ENCODE peak calls at places on chromosomes 4 and X, in seven cellular contexts. S is left ventricle myocardium inferior, L is adrenal gland, U is colonic mucosa, Y is heart right ventricle, Z is ovary, E is Caco-2. A is an unnamed sample.

GRCh38 chr4:1992468-1993168 is 16.2 kb downstream of the NELFA start:
- DNase-seq in L (no peak), S (no peak), E (no peak), Y (no peak), U (no peak), Z (no peak), A (no peak)

GRCh38 chr4:71685975-71686374 is 97.9 kb downstream of the GC start:
- DNase-seq in E (no peak), S (no peak), U (no peak), Y (no peak), L (no peak), Z (no peak), A (no peak)

GRCh38 chrX:19214248-19214787 is 92.0 kb upstream of the ADGRG2 start:
- DNase-seq in S (no peak), U (no peak), Z (no peak), Y (no peak), L (no peak), E (no peak), A (no peak)

GRCh38 chr4:34935739-34936138 is 1308.6 kb downstream of the ARAP2 start:
- DNase-seq in L (no peak), U (no peak), Y (no peak), Z (no peak), E (no peak), S (no peak), A (no peak)

GRCh38 chr4:100061835-100062234 is 111.8 kb upstream of the H2AZ1 start:
- DNase-seq in U (no peak), Z (no peak), S (no peak), Y (no peak), L (no peak), E (no peak), A (no peak)

GRCh38 chr4:169239236-169239905 is 31.4 kb downstream of the SH3RF1 start:
- DNase-seq in Z (no peak), L (no peak), E (no peak), S (no peak), Y (no peak), U (no peak), A (no peak)

GRCh38 chr4:157818946-157819692 is 353.7 kb downstream of the GASK1B start:
- DNase-seq in E (no peak), S (no peak), U (no peak), L (no peak), Y (no peak), Z (no peak), A (no peak)

GRCh38 chrX:1281511-1281910 is 12.9 kb downstream of the CSF2RA start:
- DNase-seq in E (no peak), L (no peak), Z (no peak), U (no peak), Y (no peak), S (no peak), A (no peak)

GRCh38 chr4:118032691-118033090 is 1.6 kb upstream of the NDST3 start:
- DNase-seq in U (no peak), E (no peak), Z (no peak), L (no peak), Y (no peak), S (no peak), A (peak; percentile 15)

GRCh38 chr4:93825551-93826216 is 2.9 kb upstream of the ATOH1 start:
- DNase-seq in U (no peak), E (no peak), Z (no peak), S (no peak), L (no peak), Y (no peak), A (no peak)

GRCh38 chrX:41870719-41871151 is 52.6 kb downstream of the CASK start:
- DNase-seq in L (no peak), Y (no peak), U (peak; percentile 34), Z (no peak), E (peak; percentile 61), S (no peak), A (no peak)

GRCh38 chr4:107736924-107737448 is 17.0 kb upstream of the PAPSS1 start:
- DNase-seq in Y (peak; percentile 38), E (peak; percentile 59), Z (no peak), L (no peak), U (peak; percentile 29), S (no peak), A (peak; percentile 76)

GRCh38 chr4:38111024-38111423 is 150.8 kb downstream of the PTTG2 start:
- DNase-seq in E (no peak), S (no peak), L (no peak), Z (no peak), U (no peak), Y (no peak), A (no peak)

GRCh38 chr4:133150643-133151300 is 1.7 kb downstream of the PCDH10 start:
- DNase-seq in E (no peak), U (no peak), Z (peak; percentile 28), L (peak; percentile 21), S (no peak), Y (no peak), A (peak; percentile 54)

GRCh38 chrX:24294619-24295018 is 19.2 kb downstream of the SUPT20HL2 start:
- DNase-seq in E (no peak), Z (peak; percentile 50), S (no peak), Y (no peak), U (no peak), L (no peak), A (peak; percentile 49)

GRCh38 chrX:134023851-134024281 is 38.5 kb upstream of the GPC3 start:
- DNase-seq in Z (no peak), L (no peak), Y (no peak), S (no peak), U (no peak), E (no peak), A (no peak)

GRCh38 chr4:4418676-4419370 is 31.9 kb downstream of the NSG1 start:
- DNase-seq in S (no peak), Z (no peak), L (no peak), Y (no peak), E (no peak), U (no peak), A (no peak)

GRCh38 chr4:36273276-36273675 is 8.1 kb upstream of the DTHD1 start:
- DNase-seq in Z (no peak), Y (no peak), S (no peak), E (no peak), L (no peak), U (no peak), A (no peak)

GRCh38 chr4:110733901-110734300 is 111.0 kb upstream of the PITX2 start:
- DNase-seq in E (no peak), Y (no peak), L (no peak), U (no peak), S (no peak), Z (no peak), A (no peak)

GRCh38 chr4:184848510-184848909 is 22.7 kb upstream of the ACSL1 start:
- DNase-seq in U (no peak), E (no peak), L (no peak), Z (no peak), Y (no peak), S (no peak), A (no peak)

GRCh38 chrX:102651242-102651967 is at the start of gene GPRASP1:
- DNase-seq in L (peak; percentile 70), S (peak; percentile 64), Y (peak; percentile 66), Z (peak; percentile 87), E (no peak), U (peak; percentile 36), A (peak; percentile 25)

GRCh38 chr4:46081674-46082073 is 42.2 kb downstream of the GABRG1 start:
- DNase-seq in L (no peak), U (no peak), E (no peak), Z (no peak), Y (no peak), S (no peak), A (no peak)

GRCh38 chr4:94934201-94934600 is 176.4 kb downstream of the BMPR1B start:
- DNase-seq in Y (no peak), U (no peak), L (no peak), S (no peak), E (no peak), Z (no peak), A (no peak)
- H3K4me3 ChIP-seq in Y (no peak overlapping the region), U (no peak overlapping the region), L (no peak overlapping the region), S (no peak overlapping the region), E (no peak overlapping the region), Z (no peak overlapping the region), A (no peak overlapping the region)

GRCh38 chrX:22481436-22481835 is 208.7 kb downstream of the CBLL2 start:
- DNase-seq in U (no peak), E (no peak), L (no peak), Z (no peak), Y (no peak), S (no peak), A (no peak)
- H3K9me3 ChIP-seq in U (no peaks in the 10 kb centered on the region), E (no peaks in the 10 kb centered on the region), L (no peaks in the 10 kb centered on the region), Z (no peaks in the 10 kb centered on the region), Y (no peaks in the 10 kb centered on the region), S (peaks cover 39% of the 10 kb centered on the region), A (no peaks in the 10 kb centered on the region)

DNA sequence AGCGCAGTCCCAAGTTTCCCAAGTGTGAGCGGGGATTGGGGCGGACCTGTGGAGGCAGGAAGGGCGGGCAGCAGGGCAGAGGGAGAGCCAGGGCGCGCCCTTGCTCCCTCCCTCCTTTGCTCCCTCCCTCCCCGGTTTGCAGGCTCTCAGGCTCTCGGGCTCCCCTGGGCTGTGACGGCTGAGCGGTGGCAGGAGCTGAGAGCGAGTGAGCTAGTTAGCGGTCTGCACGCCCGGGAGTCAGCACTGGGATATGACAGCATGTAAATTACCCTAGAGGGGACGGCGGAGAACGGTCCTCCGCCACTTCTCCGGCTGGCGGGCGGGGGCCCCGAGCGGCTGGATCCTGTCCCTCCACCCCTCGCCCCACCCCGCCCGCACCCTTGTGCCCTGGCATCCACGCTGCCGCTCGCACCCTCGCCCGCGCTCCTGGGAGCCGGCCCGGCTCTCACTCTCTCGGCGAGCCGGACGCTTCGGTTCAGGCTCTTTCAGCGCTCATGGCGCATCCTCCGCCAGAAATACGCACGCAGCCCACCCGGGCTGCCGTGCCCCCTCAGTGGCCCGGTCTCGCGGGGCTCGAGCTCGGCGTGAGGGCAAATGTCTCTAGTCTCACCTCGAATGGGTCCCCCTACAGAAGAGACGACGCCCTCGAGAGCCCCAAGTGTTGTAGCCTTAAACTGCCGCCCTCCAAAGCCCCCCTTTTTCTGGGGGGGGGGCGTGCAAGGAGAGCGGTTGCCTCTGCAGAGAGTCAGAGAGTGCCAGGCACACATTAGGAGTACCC is at the start of gene TSC22D3:
- DNase-seq in L (peak; percentile 77), S (peak; percentile 79), E (peak; percentile 38), Y (peak; percentile 78), Z (peak; percentile 79), U (peak; percentile 71), A (peak; percentile 68)
- TF ChIP-seq CTCF in L (no peak), S (peak; percentile 28), E (peak; percentile 9), Y (peak; percentile 11), Z (peak; percentile 8), U (no peak), A (no peak)

GRCh38 chr4:172652369-172652768 is 516.2 kb upstream of the GALNT7 start:
- DNase-seq in Z (no peak), L (no peak), E (no peak), U (no peak), S (no peak), Y (no peak), A (no peak)

GRCh38 chr4:172657112-172657511 is 511.5 kb upstream of the GALNT7 start:
- DNase-seq in L (no peak), E (no peak), Z (no peak), U (no peak), S (no peak), Y (no peak), A (no peak)

GRCh38 chr4:172650758-172651495 is 517.7 kb upstream of the GALNT7 start:
- DNase-seq in E (no peak), U (no peak), L (no peak), Y (no peak), S (no peak), Z (no peak), A (no peak)

GRCh38 chr4:172654482-172654881 is 514.1 kb upstream of the GALNT7 start:
- DNase-seq in Y (no peak), U (no peak), Z (no peak), S (no peak), E (no peak), L (no peak), A (peak; percentile 25)

GRCh38 chr4:172656055-172656454 is 512.6 kb upstream of the GALNT7 start:
- DNase-seq in Y (no peak), L (no peak), E (no peak), U (no peak), S (no peak), Z (no peak), A (no peak)
- H3K4me3 ChIP-seq in Y (no peak overlapping the region), L (no peak overlapping the region), E (no peak overlapping the region), U (no peak overlapping the region), S (no peak overlapping the region), Z (no peak overlapping the region), A (no peak overlapping the region)

A was measured in BE2C.